ENCODE peak calls at places on chromosomes 12 and 14, in four cellular contexts. I is K562, O is GM12878, X is HepG2. G is an unnamed sample.
A peak's percentile ranks its signal among the peaks of the same experiment; 100 is the strongest.

GRCh38 chr14:101060171-101060601 is 156.7 kb upstream of the RTL1 start:
- DNase-seq in I (no peak), O (no peak), X (no peak), G (no peak)

GRCh38 chr12:112463478-112463877 is 44.7 kb downstream of the PTPN11 start:
- DNase-seq in X (no peak), O (peak; percentile 16), I (no peak), G (no peak)

GRCh38 chr14:94036328-94037167 is 10.4 kb downstream of the OTUB2 start:
- DNase-seq in O (no peak), X (peak; percentile 73), I (peak; percentile 70), G (peak; percentile 81)

GRCh38 chr12:21502164-21502496 is 541 bp downstream of the GOLT1B start:
- DNase-seq in X (peak; percentile 11), O (peak; percentile 1), I (no peak), G (no peak)

GRCh38 chr14:74510955-74511354 is 17.4 kb downstream of the ISCA2 start:
- DNase-seq in O (no peak), X (no peak), I (no peak), G (no peak)

GRCh38 chr12:90653051-90653450 is 301.9 kb downstream of the CCER1 start:
- DNase-seq in O (no peak), I (no peak), X (no peak), G (no peak)

GRCh38 chr12:3753549-3754284 is 808 bp upstream of the CRACR2A start:
- DNase-seq in O (no peak), X (no peak), I (no peak), G (no peak)

GRCh38 chr12:15770581-15770980 is 18.6 kb downstream of the EPS8 start:
- DNase-seq in O (no peak), I (no peak), X (no peak), G (no peak)

GRCh38 chr12:84077692-84078091 is 834.9 kb downstream of the SLC6A15 start:
- DNase-seq in X (no peak), I (no peak), O (no peak), G (no peak)

GRCh38 chr14:37870170-37870569 is 274.7 kb downstream of the TTC6 start:
- DNase-seq in O (no peak), I (no peak), X (no peak), G (no peak)

GRCh38 chr12:31845613-31846321 is 113.4 kb upstream of the RESF1 start:
- DNase-seq in O (no peak), I (no peak), X (peak; percentile 77), G (no peak)

GRCh38 chr14:71720978-71721624 is 211.1 kb upstream of the RGS6 start:
- DNase-seq in O (peak; percentile 11), X (peak; percentile 53), I (peak; percentile 29), G (peak; percentile 59)

GRCh38 chr14:100532154-100532915 is 54.9 kb downstream of the BEGAIN start:
- DNase-seq in X (no peak), O (no peak), I (no peak), G (no peak)

GRCh38 chr12:56150563-56150962 is 1.8 kb upstream of the MYL6B start:
- DNase-seq in I (no peak), X (no peak), O (no peak), G (no peak)

GRCh38 chr12:9347328-9348127 is 139.3 kb upstream of the PZP start:
- DNase-seq in X (no peak), O (no peak), I (no peak), G (no peak)

GRCh38 chr12:2273751-2274150 is 221.0 kb downstream of the CACNA1C start:
- DNase-seq in I (no peak), O (no peak), X (no peak), G (no peak)

GRCh38 chr12:104182144-104182543 is 33.4 kb upstream of the TXNRD1 start:
- DNase-seq in I (no peak), O (no peak), X (no peak), G (no peak)

GRCh38 chr14:65321370-65321875 is 91.1 kb upstream of the FUT8 start:
- DNase-seq in O (peak; percentile 82), I (no peak), X (no peak), G (no peak)

GRCh38 chr12:31589896-31590729 is 823 bp downstream of the DENND5B start:
- DNase-seq in I (peak; percentile 67), X (peak; percentile 89), O (no peak), G (peak; percentile 57)

GRCh38 chr12:31362759-31363415 is 36.9 kb upstream of the SINHCAF start:
- DNase-seq in O (peak; percentile 46), X (peak; percentile 35), I (peak; percentile 23), G (no peak)

GRCh38 chr14:51575225-51576111 is 76.2 kb upstream of the FRMD6 start:
- DNase-seq in O (no peak), X (peak; percentile 60), I (no peak), G (no peak)

GRCh38 chr14:60944206-60944605 is 36.7 kb downstream of the TRMT5 start:
- DNase-seq in I (no peak), O (no peak), X (no peak), G (no peak)

GRCh38 chr12:117967043-117967442 is 1.7 kb downstream of the KSR2 start:
- DNase-seq in X (no peak), O (no peak), I (no peak), G (no peak)

GRCh38 chr14:51657762-51658161 is 6.1 kb downstream of the FRMD6 start:
- DNase-seq in X (no peak), O (no peak), I (no peak), G (no peak)

GRCh38 chr12:88411689-88412088 is 168.6 kb downstream of the KITLG start:
- DNase-seq in O (no peak), X (no peak), I (no peak), G (no peak)

GRCh38 chr12:118704517-118704916 is 276.8 kb upstream of the SRRM4 start:
- DNase-seq in I (no peak), X (peak; percentile 24), O (no peak), G (peak; percentile 11)

GRCh38 chr14:65206448-65207096 is 104.3 kb upstream of the MAX start:
- DNase-seq in X (no peak), I (no peak), O (peak; percentile 88), G (no peak)

GRCh38 chr12:40622246-40622838 is 69.9 kb upstream of the CNTN1 start:
- DNase-seq in I (peak; percentile 11), O (no peak), X (peak; percentile 19), G (peak; percentile 36)

GRCh38 chr14:74144789-74145188 is 60.0 kb downstream of the LIN52 start:
- DNase-seq in O (no peak), X (peak; percentile 73), I (no peak), G (no peak)

GRCh38 chr14:78238141-78238540 is 68.0 kb downstream of the NRXN3 start:
- DNase-seq in O (no peak), X (no peak), I (no peak), G (no peak)

GRCh38 chr12:75991753-75992152 is 39.8 kb downstream of the PHLDA1 start:
- DNase-seq in I (no peak), X (no peak), O (no peak), G (no peak)

GRCh38 chr14:84482256-84483071 is 1047.5 kb upstream of the FLRT2 start:
- DNase-seq in O (no peak), I (no peak), X (no peak), G (no peak)

GRCh38 chr14:51443195-51444018 is 203.4 kb downstream of the TMX1 start:
- DNase-seq in I (no peak), X (no peak), O (no peak), G (no peak)

GRCh38 chr12:5997260-5997659 is 52.2 kb upstream of the ANO2 start:
- DNase-seq in O (no peak), X (no peak), I (no peak), G (no peak)

DNA sequence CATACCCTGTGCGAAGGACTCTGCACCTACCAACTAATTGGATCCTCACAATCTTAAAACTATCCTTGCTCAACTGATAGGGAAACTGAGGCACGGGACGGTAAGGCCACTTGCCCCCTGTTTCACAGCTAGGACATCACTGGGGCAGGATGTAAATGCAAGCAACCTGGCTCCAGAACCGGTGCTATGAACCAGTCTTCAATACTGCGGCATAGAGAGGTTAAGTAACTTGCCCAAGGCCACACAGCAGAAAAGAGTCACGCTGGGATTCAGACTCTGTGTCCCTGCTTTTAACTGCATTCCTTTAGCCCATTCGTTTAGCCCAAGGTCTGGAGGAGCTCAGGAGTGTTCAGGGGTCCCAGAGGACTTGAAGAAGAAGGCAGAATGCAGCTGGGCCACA is 76.1 kb downstream of the NCOR2 start:
- DNase-seq in O (no peak), I (no peak), X (no peak), G (no peak)
- TF ChIP-seq BHLHE40 in O (no peak), I (no peak), X (no peak), G (no peak)

GRCh38 chr14:68781161-68782021 is 11.5 kb downstream of the ZFP36L1 start:
- DNase-seq in O (no peak), I (peak; percentile 36), X (no peak), G (no peak)

GRCh38 chr14:68783408-68784297 is 9.2 kb downstream of the ZFP36L1 start:
- DNase-seq in I (no peak), X (peak; percentile 94), O (no peak), G (no peak)

GRCh38 chr14:68780358-68781160 is 12.3 kb downstream of the ZFP36L1 start:
- DNase-seq in O (no peak), I (peak; percentile 45), X (no peak), G (no peak)

GRCh38 chr14:68784298-68784910 is 8.5 kb downstream of the ZFP36L1 start:
- DNase-seq in I (no peak), O (no peak), X (peak; percentile 99), G (no peak)

GRCh38 chr14:68782091-68782981 is 10.5 kb downstream of the ZFP36L1 start:
- DNase-seq in X (no peak), O (no peak), I (peak; percentile 40), G (no peak)
- TF ChIP-seq FOXM1 in X (no peak), O (no peak), I (no peak), G (no peak)

GRCh38 chr12:123522164-123522563 is 11.4 kb downstream of the RILPL1 start:
- DNase-seq in X (no peak), I (peak; percentile 6), O (no peak), G (no peak)

GRCh38 chr12:123520567-123521474 is 12.7 kb downstream of the RILPL1 start:
- DNase-seq in I (peak; percentile 8), X (no peak), O (no peak), G (no peak)

GRCh38 chr12:123516221-123516780 is 17.2 kb downstream of the RILPL1 start:
- DNase-seq in I (peak; percentile 5), O (no peak), X (no peak), G (no peak)

GRCh38 chr12:123523518-123523917 is 10.0 kb downstream of the RILPL1 start:
- DNase-seq in O (no peak), I (peak; percentile 5), X (no peak), G (no peak)

GRCh38 chr12:123519151-123520001 is 14.1 kb downstream of the RILPL1 start:
- DNase-seq in O (no peak), I (peak; percentile 6), X (peak; percentile 84), G (no peak)
- TF ChIP-seq BHLHE40 in O (no peak), I (no peak), X (no peak), G (no peak)

DNA sequence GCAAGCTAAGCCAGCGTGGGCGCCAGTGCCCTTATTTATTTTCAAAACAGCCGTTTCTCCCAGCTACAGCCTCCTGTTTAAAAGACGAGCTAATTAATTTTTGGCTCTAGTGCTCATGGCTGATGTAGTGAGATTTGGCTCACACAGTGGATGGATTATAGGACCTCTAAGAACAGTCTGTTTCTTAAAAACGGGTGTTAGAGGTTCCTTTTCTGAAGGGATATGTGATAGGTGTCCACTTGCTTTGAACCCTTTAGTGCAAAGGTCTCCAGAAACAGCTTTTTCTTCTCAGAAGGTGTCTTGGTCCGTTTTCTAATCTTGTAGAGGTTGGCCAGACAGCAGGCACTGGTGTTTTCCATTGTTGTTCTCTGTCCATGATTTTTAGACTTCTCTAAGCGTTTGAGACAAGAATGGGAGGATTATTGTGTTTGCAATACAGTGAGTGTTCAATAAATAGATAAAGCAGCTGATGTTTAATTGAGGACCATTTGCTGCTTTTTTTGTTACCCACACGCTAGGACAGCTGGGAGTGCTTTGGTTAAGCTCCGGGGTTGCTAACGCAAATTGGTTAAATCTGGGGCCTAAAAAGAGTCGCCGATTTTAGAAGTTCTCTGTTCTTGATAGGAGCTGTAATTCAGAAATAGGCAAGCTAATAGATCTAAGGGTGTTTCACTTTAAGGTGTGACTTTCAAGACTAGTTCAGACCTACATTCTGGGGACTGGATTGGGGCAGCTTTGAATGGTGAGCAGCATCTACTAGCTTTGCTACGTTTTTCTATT is 1.0 kb downstream of the BORCS5 start:
- DNase-seq in I (no peak), X (no peak), O (no peak), G (no peak)
- TF ChIP-seq FOXM1 in I (no peak), X (no peak), O (peak; percentile 16), G (no peak)